ENCODE peak calls at places on chromosomes 1 and 21, in ten cellular contexts. One of them, this sample, is unnamed.

GRCh38 chr21:29436143-29436542 is 137.4 kb downstream of the BACH1 start:
- DNase-seq in activated CD8-positive, alpha-beta memory T cell treated with anti-CD3 and anti-CD28 coated beads for 4 hours: no peak
- DNase-seq in Ammon's horn: no peak
- DNase-seq in Calu3: no peak
- DNase-seq in fibroblast of the conjunctiva: peak; percentile 1
- DNase-seq in GM04504: no peak
- DNase-seq in AG08396: no peak
- DNase-seq in T-helper 2 cell: no peak
- DNase-seq in GM03348: no peak
- DNase-seq in NAMALWA: no peak
- DNase-seq in this sample: no peak

GRCh38 chr21:15063081-15063820 is 1.5 kb downstream of the NRIP1 start:
- DNase-seq in activated CD8-positive, alpha-beta memory T cell treated with anti-CD3 and anti-CD28 coated beads for 4 hours: peak; percentile 4
- DNase-seq in Ammon's horn: no peak
- DNase-seq in Calu3: no peak
- DNase-seq in fibroblast of the conjunctiva: no peak
- DNase-seq in GM04504: no peak
- DNase-seq in AG08396: no peak
- DNase-seq in T-helper 2 cell: no peak
- DNase-seq in GM03348: no peak
- DNase-seq in NAMALWA: no peak
- DNase-seq in this sample: peak; percentile 54

GRCh38 chr1:47235822-47236221 is 3.8 kb upstream of the TAL1 start:
- DNase-seq in activated CD8-positive, alpha-beta memory T cell treated with anti-CD3 and anti-CD28 coated beads for 4 hours: no peak
- DNase-seq in Ammon's horn: no peak
- DNase-seq in Calu3: no peak
- DNase-seq in fibroblast of the conjunctiva: no peak
- DNase-seq in GM04504: no peak
- DNase-seq in AG08396: peak; percentile 4
- DNase-seq in T-helper 2 cell: no peak
- DNase-seq in GM03348: no peak
- DNase-seq in NAMALWA: no peak
- DNase-seq in this sample: no peak

GRCh38 chr1:168554603-168555520 is 11.1 kb upstream of the XCL2 start:
- DNase-seq in activated CD8-positive, alpha-beta memory T cell treated with anti-CD3 and anti-CD28 coated beads for 4 hours: no peak
- DNase-seq in Ammon's horn: no peak
- DNase-seq in Calu3: no peak
- DNase-seq in fibroblast of the conjunctiva: no peak
- DNase-seq in GM04504: no peak
- DNase-seq in AG08396: no peak
- DNase-seq in T-helper 2 cell: no peak
- DNase-seq in GM03348: no peak
- DNase-seq in NAMALWA: no peak
- DNase-seq in this sample: no peak

GRCh38 chr21:30924171-30924680 is 42.8 kb upstream of the KRTAP11-1 start:
- DNase-seq in activated CD8-positive, alpha-beta memory T cell treated with anti-CD3 and anti-CD28 coated beads for 4 hours: no peak
- DNase-seq in Ammon's horn: no peak
- DNase-seq in Calu3: no peak
- DNase-seq in fibroblast of the conjunctiva: no peak
- DNase-seq in GM04504: no peak
- DNase-seq in AG08396: no peak
- DNase-seq in T-helper 2 cell: no peak
- DNase-seq in GM03348: no peak
- DNase-seq in NAMALWA: no peak
- DNase-seq in this sample: no peak

GRCh38 chr21:37944492-37944891 is 28.2 kb upstream of the KCNJ6 start:
- DNase-seq in activated CD8-positive, alpha-beta memory T cell treated with anti-CD3 and anti-CD28 coated beads for 4 hours: no peak
- DNase-seq in Ammon's horn: no peak
- DNase-seq in Calu3: no peak
- DNase-seq in fibroblast of the conjunctiva: no peak
- DNase-seq in GM04504: no peak
- DNase-seq in AG08396: no peak
- DNase-seq in T-helper 2 cell: no peak
- DNase-seq in GM03348: no peak
- DNase-seq in NAMALWA: no peak
- DNase-seq in this sample: no peak

GRCh38 chr1:56291374-56291841 is 288.0 kb downstream of the PLPP3 start:
- DNase-seq in activated CD8-positive, alpha-beta memory T cell treated with anti-CD3 and anti-CD28 coated beads for 4 hours: no peak
- DNase-seq in Ammon's horn: no peak
- DNase-seq in Calu3: no peak
- DNase-seq in fibroblast of the conjunctiva: no peak
- DNase-seq in GM04504: no peak
- DNase-seq in AG08396: no peak
- DNase-seq in T-helper 2 cell: no peak
- DNase-seq in GM03348: peak; percentile 27
- DNase-seq in NAMALWA: no peak
- DNase-seq in this sample: no peak

GRCh38 chr1:206967096-206967851 is 3.0 kb downstream of the FCAMR start:
- DNase-seq in activated CD8-positive, alpha-beta memory T cell treated with anti-CD3 and anti-CD28 coated beads for 4 hours: no peak
- DNase-seq in Ammon's horn: peak; percentile 62
- DNase-seq in Calu3: no peak
- DNase-seq in fibroblast of the conjunctiva: no peak
- DNase-seq in GM04504: no peak
- DNase-seq in AG08396: no peak
- DNase-seq in T-helper 2 cell: no peak
- DNase-seq in GM03348: peak; percentile 51
- DNase-seq in NAMALWA: no peak
- DNase-seq in this sample: no peak

GRCh38 chr1:167248707-167249642 is 28.3 kb downstream of the POU2F1 start:
- DNase-seq in activated CD8-positive, alpha-beta memory T cell treated with anti-CD3 and anti-CD28 coated beads for 4 hours: no peak
- DNase-seq in Ammon's horn: no peak
- DNase-seq in Calu3: no peak
- DNase-seq in fibroblast of the conjunctiva: no peak
- DNase-seq in GM04504: no peak
- DNase-seq in AG08396: no peak
- DNase-seq in T-helper 2 cell: no peak
- DNase-seq in GM03348: no peak
- DNase-seq in NAMALWA: no peak
- DNase-seq in this sample: no peak

GRCh38 chr1:54996359-54996868 is 2.3 kb upstream of the BSND start:
- DNase-seq in activated CD8-positive, alpha-beta memory T cell treated with anti-CD3 and anti-CD28 coated beads for 4 hours: peak; percentile 36
- DNase-seq in Ammon's horn: peak; percentile 66
- DNase-seq in Calu3: peak; percentile 88
- DNase-seq in fibroblast of the conjunctiva: peak; percentile 33
- DNase-seq in GM04504: no peak
- DNase-seq in AG08396: peak; percentile 92
- DNase-seq in T-helper 2 cell: peak; percentile 69
- DNase-seq in GM03348: peak; percentile 94
- DNase-seq in NAMALWA: peak; percentile 92
- DNase-seq in this sample: peak; percentile 20

GRCh38 chr1:12600880-12601633 is 17.0 kb downstream of the DHRS3 start:
- DNase-seq in activated CD8-positive, alpha-beta memory T cell treated with anti-CD3 and anti-CD28 coated beads for 4 hours: no peak
- DNase-seq in Ammon's horn: no peak
- DNase-seq in Calu3: peak; percentile 52
- DNase-seq in fibroblast of the conjunctiva: no peak
- DNase-seq in GM04504: no peak
- DNase-seq in AG08396: no peak
- DNase-seq in T-helper 2 cell: no peak
- DNase-seq in GM03348: no peak
- DNase-seq in NAMALWA: peak; percentile 37
- DNase-seq in this sample: no peak

GRCh38 chr1:78918157-78918556 is 88.4 kb downstream of the ADGRL4 start:
- DNase-seq in activated CD8-positive, alpha-beta memory T cell treated with anti-CD3 and anti-CD28 coated beads for 4 hours: no peak
- DNase-seq in Ammon's horn: no peak
- DNase-seq in Calu3: no peak
- DNase-seq in fibroblast of the conjunctiva: no peak
- DNase-seq in GM04504: no peak
- DNase-seq in AG08396: no peak
- DNase-seq in T-helper 2 cell: no peak
- DNase-seq in GM03348: peak; percentile 7
- DNase-seq in NAMALWA: no peak
- DNase-seq in this sample: peak; percentile 3

GRCh38 chr1:29062157-29062942 is 61.4 kb downstream of the TMEM200B start:
- DNase-seq in activated CD8-positive, alpha-beta memory T cell treated with anti-CD3 and anti-CD28 coated beads for 4 hours: no peak
- DNase-seq in Ammon's horn: no peak
- DNase-seq in Calu3: no peak
- DNase-seq in fibroblast of the conjunctiva: no peak
- DNase-seq in GM04504: no peak
- DNase-seq in AG08396: no peak
- DNase-seq in T-helper 2 cell: no peak
- DNase-seq in GM03348: no peak
- DNase-seq in NAMALWA: no peak
- DNase-seq in this sample: no peak

GRCh38 chr1:83102630-83103071 is 896.3 kb downstream of the TTLL7 start:
- DNase-seq in activated CD8-positive, alpha-beta memory T cell treated with anti-CD3 and anti-CD28 coated beads for 4 hours: no peak
- DNase-seq in Ammon's horn: no peak
- DNase-seq in Calu3: peak; percentile 35
- DNase-seq in fibroblast of the conjunctiva: no peak
- DNase-seq in GM04504: peak; percentile 28
- DNase-seq in AG08396: peak; percentile 5
- DNase-seq in T-helper 2 cell: no peak
- DNase-seq in GM03348: no peak
- DNase-seq in NAMALWA: no peak
- DNase-seq in this sample: no peak

GRCh38 chr21:40324389-40324788 is 457.2 kb downstream of the PCP4 start:
- DNase-seq in activated CD8-positive, alpha-beta memory T cell treated with anti-CD3 and anti-CD28 coated beads for 4 hours: no peak
- DNase-seq in Ammon's horn: no peak
- DNase-seq in Calu3: no peak
- DNase-seq in fibroblast of the conjunctiva: no peak
- DNase-seq in GM04504: no peak
- DNase-seq in AG08396: no peak
- DNase-seq in T-helper 2 cell: no peak
- DNase-seq in GM03348: no peak
- DNase-seq in NAMALWA: no peak
- DNase-seq in this sample: no peak

GRCh38 chr1:63124666-63125191 is 197.6 kb upstream of the FOXD3 start:
- DNase-seq in activated CD8-positive, alpha-beta memory T cell treated with anti-CD3 and anti-CD28 coated beads for 4 hours: no peak
- DNase-seq in Ammon's horn: peak; percentile 79
- DNase-seq in Calu3: no peak
- DNase-seq in fibroblast of the conjunctiva: peak; percentile 56
- DNase-seq in GM04504: peak; percentile 50
- DNase-seq in AG08396: peak; percentile 38
- DNase-seq in T-helper 2 cell: no peak
- DNase-seq in GM03348: peak; percentile 65
- DNase-seq in NAMALWA: no peak
- DNase-seq in this sample: no peak

GRCh38 chr1:206460846-206461426 is 9.3 kb upstream of the IKBKE start:
- DNase-seq in activated CD8-positive, alpha-beta memory T cell treated with anti-CD3 and anti-CD28 coated beads for 4 hours: no peak
- DNase-seq in Ammon's horn: no peak
- DNase-seq in Calu3: no peak
- DNase-seq in fibroblast of the conjunctiva: no peak
- DNase-seq in GM04504: no peak
- DNase-seq in AG08396: no peak
- DNase-seq in T-helper 2 cell: no peak
- DNase-seq in GM03348: no peak
- DNase-seq in NAMALWA: no peak
- DNase-seq in this sample: no peak

GRCh38 chr21:32411366-32412161 is 942 bp upstream of the EVA1C start:
- DNase-seq in activated CD8-positive, alpha-beta memory T cell treated with anti-CD3 and anti-CD28 coated beads for 4 hours: no peak
- DNase-seq in Ammon's horn: peak; percentile 86
- DNase-seq in Calu3: peak; percentile 45
- DNase-seq in fibroblast of the conjunctiva: peak; percentile 34
- DNase-seq in GM04504: no peak
- DNase-seq in AG08396: peak; percentile 75
- DNase-seq in T-helper 2 cell: peak; percentile 19
- DNase-seq in GM03348: peak; percentile 81
- DNase-seq in NAMALWA: no peak
- DNase-seq in this sample: no peak

GRCh38 chr1:13228343-13228781 is 2.4 kb upstream of the PRAMEF18 start:
- DNase-seq in activated CD8-positive, alpha-beta memory T cell treated with anti-CD3 and anti-CD28 coated beads for 4 hours: no peak
- DNase-seq in Ammon's horn: no peak
- DNase-seq in Calu3: peak; percentile 35
- DNase-seq in fibroblast of the conjunctiva: no peak
- DNase-seq in GM04504: no peak
- DNase-seq in AG08396: no peak
- DNase-seq in T-helper 2 cell: no peak
- DNase-seq in GM03348: no peak
- DNase-seq in NAMALWA: peak; percentile 76
- DNase-seq in this sample: no peak

GRCh38 chr21:37862536-37862935 is 53.7 kb downstream of the KCNJ6 start:
- DNase-seq in activated CD8-positive, alpha-beta memory T cell treated with anti-CD3 and anti-CD28 coated beads for 4 hours: no peak
- DNase-seq in Ammon's horn: peak; percentile 31
- DNase-seq in Calu3: peak; percentile 6
- DNase-seq in fibroblast of the conjunctiva: no peak
- DNase-seq in GM04504: no peak
- DNase-seq in AG08396: peak; percentile 66
- DNase-seq in T-helper 2 cell: no peak
- DNase-seq in GM03348: peak; percentile 44
- DNase-seq in NAMALWA: peak; percentile 87
- DNase-seq in this sample: no peak

GRCh38 chr1:33181906-33182305 is at the start of gene TRIM62:
- DNase-seq in activated CD8-positive, alpha-beta memory T cell treated with anti-CD3 and anti-CD28 coated beads for 4 hours: peak; percentile 63
- DNase-seq in Ammon's horn: peak; percentile 90
- DNase-seq in Calu3: peak; percentile 82
- DNase-seq in fibroblast of the conjunctiva: peak; percentile 80
- DNase-seq in GM04504: peak; percentile 64
- DNase-seq in AG08396: peak; percentile 98
- DNase-seq in T-helper 2 cell: peak; percentile 65
- DNase-seq in GM03348: peak; percentile 98
- DNase-seq in NAMALWA: peak; percentile 85
- DNase-seq in this sample: peak; percentile 56

GRCh38 chr1:228037401-228038386 is 30.9 kb downstream of the WNT3A start:
- DNase-seq in activated CD8-positive, alpha-beta memory T cell treated with anti-CD3 and anti-CD28 coated beads for 4 hours: no peak
- DNase-seq in Ammon's horn: no peak
- DNase-seq in Calu3: peak; percentile 62
- DNase-seq in fibroblast of the conjunctiva: no peak
- DNase-seq in GM04504: no peak
- DNase-seq in AG08396: no peak
- DNase-seq in T-helper 2 cell: no peak
- DNase-seq in GM03348: no peak
- DNase-seq in NAMALWA: no peak
- DNase-seq in this sample: no peak

GRCh38 chr1:115338457-115338820 is 390 bp upstream of the NGF start:
- DNase-seq in activated CD8-positive, alpha-beta memory T cell treated with anti-CD3 and anti-CD28 coated beads for 4 hours: no peak
- DNase-seq in Ammon's horn: no peak
- DNase-seq in Calu3: no peak
- DNase-seq in fibroblast of the conjunctiva: no peak
- DNase-seq in GM04504: no peak
- DNase-seq in AG08396: no peak
- DNase-seq in T-helper 2 cell: no peak
- DNase-seq in GM03348: no peak
- DNase-seq in NAMALWA: no peak
- DNase-seq in this sample: no peak

GRCh38 chr1:53246261-53247134 is 8.2 kb upstream of the MAGOH start:
- DNase-seq in activated CD8-positive, alpha-beta memory T cell treated with anti-CD3 and anti-CD28 coated beads for 4 hours: no peak
- DNase-seq in Ammon's horn: no peak
- DNase-seq in Calu3: no peak
- DNase-seq in fibroblast of the conjunctiva: no peak
- DNase-seq in GM04504: peak; percentile 64
- DNase-seq in AG08396: peak; percentile 80
- DNase-seq in T-helper 2 cell: no peak
- DNase-seq in GM03348: peak; percentile 67
- DNase-seq in NAMALWA: peak; percentile 37
- DNase-seq in this sample: no peak

GRCh38 chr1:36731226-36732037 is 248.7 kb upstream of the CSF3R start:
- DNase-seq in activated CD8-positive, alpha-beta memory T cell treated with anti-CD3 and anti-CD28 coated beads for 4 hours: no peak
- DNase-seq in Ammon's horn: no peak
- DNase-seq in Calu3: no peak
- DNase-seq in fibroblast of the conjunctiva: no peak
- DNase-seq in GM04504: no peak
- DNase-seq in AG08396: no peak
- DNase-seq in T-helper 2 cell: no peak
- DNase-seq in GM03348: no peak
- DNase-seq in NAMALWA: peak; percentile 40
- DNase-seq in this sample: no peak

GRCh38 chr1:53590104-53590503 is 130.9 kb downstream of the DMRTB1 start:
- DNase-seq in activated CD8-positive, alpha-beta memory T cell treated with anti-CD3 and anti-CD28 coated beads for 4 hours: no peak
- DNase-seq in Ammon's horn: no peak
- DNase-seq in Calu3: no peak
- DNase-seq in fibroblast of the conjunctiva: no peak
- DNase-seq in GM04504: no peak
- DNase-seq in AG08396: no peak
- DNase-seq in T-helper 2 cell: no peak
- DNase-seq in GM03348: no peak
- DNase-seq in NAMALWA: no peak
- DNase-seq in this sample: no peak

GRCh38 chr1:39089811-39090519 is 63.8 kb downstream of the NDUFS5 start:
- DNase-seq in activated CD8-positive, alpha-beta memory T cell treated with anti-CD3 and anti-CD28 coated beads for 4 hours: no peak
- DNase-seq in Ammon's horn: peak; percentile 81
- DNase-seq in Calu3: no peak
- DNase-seq in fibroblast of the conjunctiva: no peak
- DNase-seq in GM04504: no peak
- DNase-seq in AG08396: no peak
- DNase-seq in T-helper 2 cell: no peak
- DNase-seq in GM03348: peak; percentile 48
- DNase-seq in NAMALWA: no peak
- DNase-seq in this sample: no peak

GRCh38 chr1:180211860-180212229 is 18.2 kb upstream of the LHX4 start:
- DNase-seq in activated CD8-positive, alpha-beta memory T cell treated with anti-CD3 and anti-CD28 coated beads for 4 hours: no peak
- DNase-seq in Ammon's horn: no peak
- DNase-seq in Calu3: no peak
- DNase-seq in fibroblast of the conjunctiva: no peak
- DNase-seq in GM04504: no peak
- DNase-seq in AG08396: no peak
- DNase-seq in T-helper 2 cell: no peak
- DNase-seq in GM03348: no peak
- DNase-seq in NAMALWA: no peak
- DNase-seq in this sample: no peak

This sample was measured in foreskin keratinocyte.